ENCODE peak calls at places on chromosomes 13 and 19, in five cellular contexts. B is epithelial cell of prostate, T is kidney epithelial cell, O is HT-29, J is SHP77 treated with DMSO at 0.1 percent for 48 hours. G is an unnamed sample.
A peak's percentile ranks its signal among the peaks of the same experiment; 100 is the strongest.

GRCh38 chr19:13430790-13431582 is 75.3 kb downstream of the CACNA1A start:
- DNase-seq in B (no peak), T (no peak), O (peak; percentile 47), J (no peak), G (peak; percentile 11)

GRCh38 chr19:13089139-13089856 is 13.4 kb downstream of the LYL1 start:
- DNase-seq in B (no peak), T (no peak), O (no peak), J (no peak), G (no peak)

GRCh38 chr13:34931572-34931971 is 10.5 kb upstream of the NBEA start:
- DNase-seq in B (no peak), T (no peak), O (no peak), J (no peak), G (no peak)

GRCh38 chr19:30360378-30361106 is 11.6 kb upstream of the ZNF536 start:
- DNase-seq in B (no peak), T (no peak), O (no peak), J (no peak), G (no peak)

GRCh38 chr19:14405380-14405757 is 13.8 kb downstream of the DDX39A start:
- DNase-seq in B (no peak), T (no peak), O (no peak), J (no peak), G (no peak)

GRCh38 chr19:13302521-13303270 is 152.5 kb downstream of the IER2 start:
- DNase-seq in B (no peak), T (no peak), O (no peak), J (no peak), G (no peak)

GRCh38 chr13:38636756-38637155 is 50.1 kb upstream of the FREM2 start:
- DNase-seq in B (no peak), T (no peak), O (peak; percentile 97), J (no peak), G (no peak)

GRCh38 chr19:32165176-32165575 is 180.2 kb upstream of the ZNF507 start:
- DNase-seq in B (no peak), T (no peak), O (no peak), J (no peak), G (no peak)

GRCh38 chr13:113428469-113428865 is 24.8 kb downstream of the ADPRHL1 start:
- DNase-seq in B (no peak), T (no peak), O (no peak), J (no peak), G (no peak)

GRCh38 chr19:16374436-16374835 is 49.8 kb downstream of the KLF2 start:
- DNase-seq in B (no peak), T (no peak), O (no peak), J (no peak), G (no peak)

G was measured in keratinocyte.